ENCODE peak calls at places on chromosome 21, in four cellular contexts. T is MM.1S, Y is fibroblast of pulmonary artery, S is Daoy. N is an unnamed sample.

GRCh38 chr21:16264314-16264713 is 534.5 kb downstream of the USP25 start:
- DNase-seq in T (no peak), S (no peak), Y (peak), N (no peak)

GRCh38 chr21:33403786-33404571 is 766 bp downstream of the IFNGR2 start:
- DNase-seq in S (peak), Y (peak), T (peak), N (peak)

GRCh38 chr21:45306832-45307571 is 19.3 kb upstream of the POFUT2 start:
- DNase-seq in Y (peak), T (no peak), S (no peak), N (no peak)

GRCh38 chr21:40029888-40030287 is 162.7 kb downstream of the PCP4 start:
- DNase-seq in Y (no peak), T (no peak), S (no peak), N (no peak)

GRCh38 chr21:45338326-45339017 is 50.8 kb upstream of the POFUT2 start:
- DNase-seq in S (no peak), Y (no peak), T (no peak), N (no peak)

GRCh38 chr21:28943631-28944030 is 49.0 kb downstream of the LTN1 start:
- DNase-seq in S (no peak), T (no peak), Y (peak), N (no peak)

GRCh38 chr21:26834181-26834945 is 10.8 kb downstream of the ADAMTS1 start:
- DNase-seq in T (no peak), S (no peak), Y (peak), N (no peak)

GRCh38 chr21:39535646-39536437 is 76.9 kb upstream of the B3GALT5 start:
- DNase-seq in S (no peak), Y (no peak), T (no peak), N (no peak)

GRCh38 chr21:38997051-38997450 is 186.2 kb downstream of the PSMG1 start:
- DNase-seq in S (no peak), T (no peak), Y (no peak), N (no peak)

GRCh38 chr21:38869946-38870345 is 64.2 kb downstream of the ETS2 start:
- DNase-seq in T (no peak), S (peak), Y (no peak), N (no peak)

GRCh38 chr21:38958940-38959685 is 153.4 kb downstream of the ETS2 start:
- DNase-seq in Y (peak), S (peak), T (no peak), N (no peak)

GRCh38 chr21:41142051-41142795 is 25.7 kb upstream of the BACE2 start:
- DNase-seq in S (peak), Y (peak), T (no peak), N (no peak)

GRCh38 chr21:44996501-44996921 is 56.7 kb downstream of the SLX9 start:
- DNase-seq in T (no peak), S (no peak), Y (no peak), N (no peak)

GRCh38 chr21:22892757-22893156 is 1894.5 kb downstream of the NCAM2 start:
- DNase-seq in T (no peak), Y (no peak), S (no peak), N (no peak)

GRCh38 chr21:37233551-37234146 is 33.5 kb downstream of the VPS26C start:
- DNase-seq in S (no peak), Y (no peak), T (no peak), N (no peak)

GRCh38 chr21:46057710-46058241 is 40.1 kb upstream of the COL6A2 start:
- DNase-seq in Y (no peak), S (peak), T (no peak), N (no peak)

GRCh38 chr21:27365394-27365793 is 398.5 kb upstream of the ADAMTS5 start:
- DNase-seq in S (peak), T (no peak), Y (no peak), N (no peak)

GRCh38 chr21:28136687-28137086 is 856.0 kb downstream of the LTN1 start:
- DNase-seq in Y (no peak), T (no peak), S (no peak), N (no peak)

GRCh38 chr21:34592120-34592561 is 22.8 kb downstream of the RCAN1 start:
- DNase-seq in Y (peak), T (no peak), S (no peak), N (no peak)

GRCh38 chr21:35408401-35408800 is 359.3 kb upstream of the RUNX1 start:
- DNase-seq in Y (no peak), T (no peak), S (peak), N (no peak)

GRCh38 chr21:33729631-33730030 is 87.3 kb downstream of the ITSN1 start:
- DNase-seq in T (no peak), Y (no peak), S (no peak), N (no peak)

GRCh38 chr21:38346286-38346685 is 89.5 kb downstream of the KCNJ15 start:
- DNase-seq in Y (no peak), S (no peak), T (no peak), N (no peak)

GRCh38 chr21:45056505-45056904 is 17.9 kb upstream of the ADARB1 start:
- DNase-seq in Y (no peak), T (no peak), S (no peak), N (no peak)

GRCh38 chr21:36429672-36430546 is 44.7 kb downstream of the CHAF1B start:
- DNase-seq in S (peak), T (no peak), Y (peak), N (no peak)

GRCh38 chr21:38988211-38989096 is 182.7 kb downstream of the ETS2 start:
- DNase-seq in T (no peak), S (no peak), Y (no peak), N (no peak)

GRCh38 chr21:35400233-35400939 is 351.3 kb upstream of the RUNX1 start:
- DNase-seq in T (peak), Y (peak), S (peak), N (peak)

GRCh38 chr21:17491716-17492414 is 21.0 kb upstream of the CXADR start:
- DNase-seq in S (peak), Y (peak), T (no peak), N (no peak)

GRCh38 chr21:35606136-35606535 is 454.2 kb downstream of the SETD4 start:
- DNase-seq in S (no peak), Y (no peak), T (no peak), N (no peak)

GRCh38 chr21:42807938-42808613 is 71.3 kb downstream of the WDR4 start:
- DNase-seq in Y (no peak), S (no peak), T (no peak), N (no peak)

GRCh38 chr21:39156024-39156423 is 27.2 kb downstream of the PSMG1 start:
- DNase-seq in S (peak), Y (no peak), T (no peak), N (no peak)

GRCh38 chr21:35940074-35940927 is 120.0 kb downstream of the SETD4 start:
- DNase-seq in T (peak), Y (peak), S (peak), N (peak)

GRCh38 chr21:28592205-28592845 is 400.4 kb downstream of the LTN1 start:
- DNase-seq in S (no peak), Y (no peak), T (no peak), N (no peak)

GRCh38 chr21:36385909-36386642 is 884 bp downstream of the CHAF1B start:
- DNase-seq in S (peak), Y (peak), T (no peak), N (no peak)

GRCh38 chr21:38925923-38926322 is 120.2 kb downstream of the ETS2 start:
- DNase-seq in S (peak), Y (peak), T (no peak), N (no peak)

GRCh38 chr21:31459457-31459856 is 115.4 kb upstream of the TIAM1 start:
- DNase-seq in Y (no peak), S (peak), T (no peak), N (no peak)

N was measured in OCI-LY7.